ENCODE peak calls at places on chromosomes 1 and 21, in six cellular contexts. Q is progenitor cell of endocrine pancreas, N is AG04450, Y is omental fat pad, R is lower lobe of right lung, X is osteocyte. W is an unnamed sample.

GRCh38 chr1:209048961-209049669 is 534.4 kb upstream of the CAMK1G start:
- DNase-seq in Q (no peak), N (no peak), Y (no peak), R (no peak), X (no peak), W (no peak)

GRCh38 chr1:217620814-217621213 is 10.1 kb downstream of the GPATCH2 start:
- DNase-seq in Q (no peak), N (no peak), Y (no peak), R (no peak), X (no peak), W (no peak)

GRCh38 chr1:16082283-16083038 is 9.0 kb upstream of the FAM131C start:
- DNase-seq in Q (peak), N (no peak), Y (peak), R (peak), X (peak), W (no peak)

GRCh38 chr1:116571215-116571919 is 541 bp upstream of the CD58 start:
- DNase-seq in Q (no peak), N (no peak), Y (no peak), R (peak), X (no peak), W (no peak)

GRCh38 chr1:26046313-26047031 is 554 bp upstream of the SLC30A2 start:
- DNase-seq in Q (no peak), N (no peak), Y (no peak), R (no peak), X (no peak), W (no peak)

GRCh38 chr1:119101563-119101962 is 38.9 kb downstream of the WARS2 start:
- DNase-seq in Q (no peak), N (no peak), Y (no peak), R (no peak), X (no peak), W (no peak)

GRCh38 chr1:116710326-116711060 is 43.0 kb upstream of the IGSF3 start:
- DNase-seq in Q (no peak), N (no peak), Y (no peak), R (no peak), X (no peak), W (peak)

GRCh38 chr1:60581455-60582220 is 500.7 kb upstream of the NFIA start:
- DNase-seq in Q (no peak), N (no peak), Y (no peak), R (no peak), X (no peak), W (no peak)

GRCh38 chr1:34378968-34379729 is 202.4 kb downstream of the C1orf94 start:
- DNase-seq in Q (no peak), N (no peak), Y (no peak), R (no peak), X (no peak), W (no peak)

GRCh38 chr21:41506526-41507520 is 1.1 kb downstream of the TMPRSS2 start:
- DNase-seq in Q (peak), N (no peak), Y (no peak), R (peak), X (no peak), W (no peak)

GRCh38 chr1:118445156-118445555 is 260.1 kb upstream of the SPAG17 start:
- DNase-seq in Q (no peak), N (no peak), Y (no peak), R (no peak), X (no peak), W (no peak)

GRCh38 chr1:183673605-183674150 is 20.6 kb upstream of the APOBEC4 start:
- DNase-seq in Q (no peak), N (no peak), Y (no peak), R (no peak), X (no peak), W (no peak)
- TF ChIP-seq CTCF in Q (no peak), N (no peak), Y (no peak), R (no peak), X (no peak), W (no peak)

DNA sequence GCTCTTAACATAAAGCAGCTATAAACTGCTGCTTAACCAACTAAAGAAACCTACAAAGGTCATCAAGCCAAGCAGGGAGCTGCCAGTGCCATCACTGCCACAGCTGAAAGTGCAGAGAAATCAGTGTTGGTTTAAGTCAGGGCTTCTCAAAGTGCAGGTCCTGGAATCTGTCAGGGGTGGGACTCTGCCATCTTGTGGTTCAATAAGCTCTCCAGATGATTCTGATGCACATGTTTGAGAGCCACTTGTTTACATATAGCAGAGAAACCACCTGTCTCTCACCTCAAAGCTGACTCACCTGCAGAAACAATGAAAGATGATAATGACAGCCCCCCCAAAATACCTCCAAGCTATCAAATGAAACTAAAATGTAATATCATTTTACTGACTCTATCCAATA is 49.3 kb downstream of the SH3GLB1 start:
- DNase-seq in Q (no peak), N (no peak), Y (no peak), R (no peak), X (no peak), W (no peak)
- TF ChIP-seq CTCF in Q (no peak), N (no peak), Y (no peak), R (no peak), X (peak), W (peak)

DNA sequence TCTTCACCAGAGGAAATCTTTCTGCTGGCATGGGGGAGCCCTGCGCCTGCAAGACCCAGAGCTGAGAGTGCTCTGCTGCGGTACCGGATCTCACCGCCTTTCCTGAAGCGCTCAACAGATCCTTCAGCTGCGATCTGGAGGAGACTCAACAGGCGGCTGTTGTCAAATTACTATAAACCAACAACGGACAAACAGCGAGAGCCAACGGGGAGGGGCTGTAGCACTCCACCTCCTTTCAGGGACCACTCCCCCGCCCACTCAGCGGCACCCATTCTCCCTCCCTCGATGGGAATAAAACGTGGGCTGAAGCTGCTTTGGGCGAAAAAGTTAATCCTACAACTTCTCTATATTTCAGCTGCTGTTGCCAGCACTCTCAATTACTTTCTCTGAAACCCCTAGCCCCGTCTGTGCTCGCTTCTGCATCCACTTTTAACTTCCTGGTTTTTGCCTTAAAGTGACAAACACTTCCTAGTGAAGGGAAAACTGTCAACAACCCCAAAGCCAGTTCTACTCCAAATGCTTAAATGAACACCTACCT is at the start of gene FMO5:
- DNase-seq in Q (no peak), N (peak), Y (peak), R (peak), X (no peak), W (no peak)
- TF ChIP-seq CTCF in Q (peak), N (peak), Y (no peak), R (peak), X (peak), W (peak)

DNA sequence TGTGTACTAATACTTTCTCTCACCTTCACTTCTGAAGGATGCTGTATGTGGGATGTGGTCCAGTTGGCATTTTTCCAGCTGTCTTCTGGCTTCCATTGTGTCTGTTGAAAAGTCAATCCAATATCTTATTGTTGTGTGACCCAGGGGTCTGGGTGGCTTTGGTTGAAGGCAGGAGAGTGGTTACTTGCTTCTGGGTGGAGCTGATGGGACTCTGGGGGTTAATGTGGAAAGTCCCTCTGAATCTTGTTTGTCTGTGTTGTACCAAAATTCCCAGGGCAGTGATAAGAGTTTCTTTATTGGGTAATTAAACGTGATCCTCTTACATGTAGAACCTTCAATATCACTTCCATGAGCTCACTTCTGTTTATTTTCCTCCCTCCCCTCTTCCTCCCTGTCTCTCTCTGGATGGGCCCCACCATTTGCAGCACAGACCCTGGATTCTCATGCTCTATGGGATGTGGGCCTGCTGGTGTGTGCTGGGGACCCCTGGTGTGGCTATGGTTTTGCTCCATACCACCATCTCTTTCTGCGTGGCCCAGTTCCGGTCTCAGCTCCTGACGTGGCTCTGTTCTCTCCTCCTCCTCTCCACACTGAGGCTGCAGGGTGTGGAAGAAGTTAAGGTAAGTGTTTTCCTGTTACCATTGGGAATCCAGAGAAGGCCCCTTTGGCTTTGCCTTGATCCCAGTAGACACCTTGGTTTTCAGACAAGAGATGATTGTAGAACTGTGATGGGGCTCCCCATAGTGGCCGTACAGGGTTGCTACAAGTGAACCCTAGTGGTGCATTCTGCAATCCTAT is 71.5 kb downstream of the HHAT start:
- DNase-seq in Q (peak), N (peak), Y (no peak), R (no peak), X (no peak), W (no peak)
- TF ChIP-seq CTCF in Q (peak), N (peak), Y (no peak), R (peak), X (peak), W (peak)